ENCODE peak calls at places on chromosomes 5 and 9, in five cellular contexts. One of them, this sample, is unnamed.

GRCh38 chr5:115963566-115963965 is 1.3 kb downstream of the LVRN start:
- ATAC-seq in HepG2: no peak
- ATAC-seq in Panc1: no peak
- ATAC-seq in upper lobe of left lung: no peak
- ATAC-seq in K562: no peak
- ATAC-seq in this sample: no peak

GRCh38 chr5:129906177-129906887 is 2.1 kb downstream of the CHSY3 start:
- ATAC-seq in HepG2: peak; percentile 64
- ATAC-seq in Panc1: no peak
- ATAC-seq in upper lobe of left lung: no peak
- ATAC-seq in K562: no peak
- ATAC-seq in this sample: no peak

GRCh38 chr5:107878676-107879075 is 207.9 kb upstream of the EFNA5 start:
- ATAC-seq in HepG2: no peak
- ATAC-seq in Panc1: no peak
- ATAC-seq in upper lobe of left lung: no peak
- ATAC-seq in K562: no peak
- ATAC-seq in this sample: no peak

GRCh38 chr5:57231607-57232006 is 57.7 kb downstream of the GPBP1 start:
- ATAC-seq in HepG2: no peak
- ATAC-seq in Panc1: no peak
- ATAC-seq in upper lobe of left lung: no peak
- ATAC-seq in K562: no peak
- ATAC-seq in this sample: no peak

GRCh38 chr5:76535577-76535976 is 87.6 kb downstream of the F2RL2 start:
- ATAC-seq in HepG2: no peak
- ATAC-seq in Panc1: no peak
- ATAC-seq in upper lobe of left lung: no peak
- ATAC-seq in K562: no peak
- ATAC-seq in this sample: no peak

GRCh38 chr5:173235499-173236394 is 741 bp upstream of the NKX2-5 start:
- ATAC-seq in HepG2: peak; percentile 5
- ATAC-seq in Panc1: no peak
- ATAC-seq in upper lobe of left lung: no peak
- ATAC-seq in K562: no peak
- ATAC-seq in this sample: no peak

GRCh38 chr5:1844708-1845436 is 37.9 kb downstream of the IRX4 start:
- ATAC-seq in HepG2: no peak
- ATAC-seq in Panc1: no peak
- ATAC-seq in upper lobe of left lung: no peak
- ATAC-seq in K562: no peak
- ATAC-seq in this sample: no peak

GRCh38 chr9:136750526-136750925 is 2.2 kb upstream of the LCN6 start:
- ATAC-seq in HepG2: no peak
- ATAC-seq in Panc1: no peak
- ATAC-seq in upper lobe of left lung: no peak
- ATAC-seq in K562: no peak
- ATAC-seq in this sample: no peak

GRCh38 chr5:167378894-167379723 is 912.3 kb upstream of the WWC1 start:
- ATAC-seq in HepG2: no peak
- ATAC-seq in Panc1: no peak
- ATAC-seq in upper lobe of left lung: no peak
- ATAC-seq in K562: no peak
- ATAC-seq in this sample: no peak

GRCh38 chr5:109403469-109403868 is 6.3 kb downstream of the PJA2 start:
- ATAC-seq in HepG2: no peak
- ATAC-seq in Panc1: no peak
- ATAC-seq in upper lobe of left lung: no peak
- ATAC-seq in K562: no peak
- ATAC-seq in this sample: no peak

GRCh38 chr9:91643474-91644102 is 220.0 kb upstream of the NFIL3 start:
- ATAC-seq in HepG2: no peak
- ATAC-seq in Panc1: no peak
- ATAC-seq in upper lobe of left lung: no peak
- ATAC-seq in K562: no peak
- ATAC-seq in this sample: no peak

GRCh38 chr9:107338911-107339659 is 56.0 kb downstream of the RAD23B start:
- ATAC-seq in HepG2: no peak
- ATAC-seq in Panc1: no peak
- ATAC-seq in upper lobe of left lung: no peak
- ATAC-seq in K562: no peak
- ATAC-seq in this sample: no peak

GRCh38 chr9:123662057-123662776 is 267.7 kb downstream of the DENND1A start:
- ATAC-seq in HepG2: no peak
- ATAC-seq in Panc1: no peak
- ATAC-seq in upper lobe of left lung: no peak
- ATAC-seq in K562: no peak
- ATAC-seq in this sample: no peak

GRCh38 chr9:122848256-122848943 is 20.0 kb upstream of the PDCL start:
- ATAC-seq in HepG2: no peak
- ATAC-seq in Panc1: no peak
- ATAC-seq in upper lobe of left lung: no peak
- ATAC-seq in K562: no peak
- ATAC-seq in this sample: no peak

GRCh38 chr5:151825445-151825844 is 53.7 kb downstream of the G3BP1 start:
- ATAC-seq in HepG2: peak; percentile 61
- ATAC-seq in Panc1: peak; percentile 76
- ATAC-seq in upper lobe of left lung: peak; percentile 76
- ATAC-seq in K562: peak; percentile 93
- ATAC-seq in this sample: peak; percentile 70

GRCh38 chr9:7756088-7756487 is 43.5 kb downstream of the DMAC1 start:
- ATAC-seq in HepG2: no peak
- ATAC-seq in Panc1: no peak
- ATAC-seq in upper lobe of left lung: no peak
- ATAC-seq in K562: no peak
- ATAC-seq in this sample: no peak

GRCh38 chr9:137301086-137301947 is 754 bp downstream of the NRARP start:
- ATAC-seq in HepG2: peak; percentile 14
- ATAC-seq in Panc1: peak; percentile 23
- ATAC-seq in upper lobe of left lung: no peak
- ATAC-seq in K562: peak; percentile 75
- ATAC-seq in this sample: no peak

GRCh38 chr5:2577637-2578036 is 173.8 kb downstream of the IRX2 start:
- ATAC-seq in HepG2: no peak
- ATAC-seq in Panc1: no peak
- ATAC-seq in upper lobe of left lung: peak; percentile 24
- ATAC-seq in K562: no peak
- ATAC-seq in this sample: no peak

GRCh38 chr5:157362502-157362901 is 96.6 kb downstream of the CYFIP2 start:
- ATAC-seq in HepG2: no peak
- ATAC-seq in Panc1: no peak
- ATAC-seq in upper lobe of left lung: no peak
- ATAC-seq in K562: no peak
- ATAC-seq in this sample: no peak

GRCh38 chr5:139667001-139667729 is 19.0 kb downstream of the CXXC5 start:
- ATAC-seq in HepG2: no peak
- ATAC-seq in Panc1: peak; percentile 1
- ATAC-seq in upper lobe of left lung: no peak
- ATAC-seq in K562: no peak
- ATAC-seq in this sample: no peak

GRCh38 chr5:68114641-68115040 is 100.9 kb upstream of the PIK3R1 start:
- ATAC-seq in HepG2: no peak
- ATAC-seq in Panc1: no peak
- ATAC-seq in upper lobe of left lung: peak; percentile 75
- ATAC-seq in K562: no peak
- ATAC-seq in this sample: no peak

GRCh38 chr9:71628247-71628646 is 140.1 kb downstream of the CEMIP2 start:
- ATAC-seq in HepG2: peak; percentile 38
- ATAC-seq in Panc1: no peak
- ATAC-seq in upper lobe of left lung: peak; percentile 48
- ATAC-seq in K562: peak; percentile 84
- ATAC-seq in this sample: no peak

GRCh38 chr5:120703923-120704445 is 239.9 kb downstream of the PRR16 start:
- ATAC-seq in HepG2: no peak
- ATAC-seq in Panc1: no peak
- ATAC-seq in upper lobe of left lung: no peak
- ATAC-seq in K562: no peak
- ATAC-seq in this sample: no peak

GRCh38 chr5:1228121-1228520 is 2.9 kb downstream of the SLC6A18 start:
- ATAC-seq in HepG2: no peak
- ATAC-seq in Panc1: no peak
- ATAC-seq in upper lobe of left lung: no peak
- ATAC-seq in K562: no peak
- ATAC-seq in this sample: no peak

GRCh38 chr5:56037531-56038010 is 42.8 kb upstream of the IL6ST start:
- ATAC-seq in HepG2: peak; percentile 46
- ATAC-seq in Panc1: peak; percentile 51
- ATAC-seq in upper lobe of left lung: peak; percentile 17
- ATAC-seq in K562: peak; percentile 95
- ATAC-seq in this sample: peak; percentile 48

GRCh38 chr9:79233542-79233941 is 338.2 kb upstream of the TLE4 start:
- ATAC-seq in HepG2: peak; percentile 90
- ATAC-seq in Panc1: no peak
- ATAC-seq in upper lobe of left lung: no peak
- ATAC-seq in K562: no peak
- ATAC-seq in this sample: no peak

GRCh38 chr5:130715541-130715940 is 449.5 kb downstream of the HINT1 start:
- ATAC-seq in HepG2: no peak
- ATAC-seq in Panc1: no peak
- ATAC-seq in upper lobe of left lung: no peak
- ATAC-seq in K562: no peak
- ATAC-seq in this sample: no peak

GRCh38 chr5:107821288-107821687 is 150.6 kb upstream of the EFNA5 start:
- ATAC-seq in HepG2: no peak
- ATAC-seq in Panc1: no peak
- ATAC-seq in upper lobe of left lung: no peak
- ATAC-seq in K562: no peak
- ATAC-seq in this sample: no peak

DNA sequence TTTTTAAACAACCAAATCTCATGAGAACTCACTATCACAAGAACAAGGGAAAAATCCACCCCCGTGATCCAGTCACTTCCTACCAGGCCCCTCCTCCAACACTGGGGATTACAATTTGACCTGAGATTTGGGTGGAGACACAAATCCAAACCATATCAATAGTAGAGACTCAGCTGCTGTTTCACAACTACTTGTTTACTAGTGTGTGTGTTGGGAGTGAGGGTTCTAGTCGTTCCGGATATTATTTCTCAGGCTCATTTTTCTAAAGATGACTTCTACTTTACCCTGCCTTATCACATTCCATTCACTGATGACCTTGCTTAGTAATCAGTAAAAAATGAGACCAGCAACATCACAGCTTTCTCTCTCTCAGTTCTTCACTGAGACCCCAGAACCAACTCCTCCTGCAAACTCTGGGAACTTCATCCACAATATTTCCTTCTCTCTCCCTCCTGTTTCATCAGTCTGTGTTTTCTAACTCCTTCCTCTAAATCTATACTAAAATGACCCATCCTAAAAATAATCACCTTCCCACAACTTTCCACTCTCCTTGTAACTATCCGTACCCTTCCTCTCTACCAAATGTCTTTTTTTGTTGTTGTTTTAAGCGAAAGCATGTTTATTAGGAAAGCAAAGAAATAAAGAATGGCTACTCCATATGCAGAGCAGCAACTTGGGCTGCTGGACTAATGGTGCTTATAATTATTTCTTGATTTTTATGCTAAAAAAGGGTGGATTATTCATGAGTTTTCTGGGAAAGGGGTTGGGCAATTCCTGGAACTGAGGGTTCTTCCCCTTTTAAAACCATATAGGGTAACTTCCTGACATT is 121.5 kb upstream of the SPRY4 start:
- ATAC-seq in HepG2: peak; percentile 65
- ATAC-seq in Panc1: no peak
- ATAC-seq in upper lobe of left lung: peak; percentile 46
- ATAC-seq in K562: peak; percentile 63
- ATAC-seq in this sample: no peak
- TF ChIP-seq POLR2AphosphoS5 in HepG2: no peak
- TF ChIP-seq POLR2AphosphoS5 in Panc1: no peak
- TF ChIP-seq POLR2AphosphoS5 in upper lobe of left lung: no peak
- TF ChIP-seq POLR2AphosphoS5 in K562: no peak
- TF ChIP-seq POLR2AphosphoS5 in this sample: no peak

GRCh38 chr9:132079391-132080071 is at the start of gene MED27:
- ATAC-seq in HepG2: peak; percentile 97
- ATAC-seq in Panc1: peak; percentile 97
- ATAC-seq in upper lobe of left lung: peak; percentile 98
- ATAC-seq in K562: peak; percentile 96
- ATAC-seq in this sample: peak; percentile 98
- TF ChIP-seq POLR2AphosphoS5 in HepG2: peak; percentile 49
- TF ChIP-seq POLR2AphosphoS5 in Panc1: peak; percentile 36
- TF ChIP-seq POLR2AphosphoS5 in upper lobe of left lung: peak; percentile 73
- TF ChIP-seq POLR2AphosphoS5 in K562: peak; percentile 43
- TF ChIP-seq POLR2AphosphoS5 in this sample: peak; percentile 58

GRCh38 chr9:69671904-69672827 is at the start of gene APBA1:
- ATAC-seq in HepG2: peak; percentile 67
- ATAC-seq in Panc1: peak; percentile 69
- ATAC-seq in upper lobe of left lung: peak; percentile 92
- ATAC-seq in K562: peak; percentile 22
- ATAC-seq in this sample: peak; percentile 86

GRCh38 chr9:69674112-69674511 is 1.9 kb upstream of the APBA1 start:
- ATAC-seq in HepG2: no peak
- ATAC-seq in Panc1: no peak
- ATAC-seq in upper lobe of left lung: no peak
- ATAC-seq in K562: no peak
- ATAC-seq in this sample: no peak

GRCh38 chr9:69674741-69675438 is 2.7 kb upstream of the APBA1 start:
- ATAC-seq in HepG2: no peak
- ATAC-seq in Panc1: no peak
- ATAC-seq in upper lobe of left lung: no peak
- ATAC-seq in K562: no peak
- ATAC-seq in this sample: no peak

GRCh38 chr9:69671291-69671903 is 774 bp downstream of the APBA1 start:
- ATAC-seq in HepG2: no peak
- ATAC-seq in Panc1: no peak
- ATAC-seq in upper lobe of left lung: peak; percentile 50
- ATAC-seq in K562: no peak
- ATAC-seq in this sample: no peak

DNA sequence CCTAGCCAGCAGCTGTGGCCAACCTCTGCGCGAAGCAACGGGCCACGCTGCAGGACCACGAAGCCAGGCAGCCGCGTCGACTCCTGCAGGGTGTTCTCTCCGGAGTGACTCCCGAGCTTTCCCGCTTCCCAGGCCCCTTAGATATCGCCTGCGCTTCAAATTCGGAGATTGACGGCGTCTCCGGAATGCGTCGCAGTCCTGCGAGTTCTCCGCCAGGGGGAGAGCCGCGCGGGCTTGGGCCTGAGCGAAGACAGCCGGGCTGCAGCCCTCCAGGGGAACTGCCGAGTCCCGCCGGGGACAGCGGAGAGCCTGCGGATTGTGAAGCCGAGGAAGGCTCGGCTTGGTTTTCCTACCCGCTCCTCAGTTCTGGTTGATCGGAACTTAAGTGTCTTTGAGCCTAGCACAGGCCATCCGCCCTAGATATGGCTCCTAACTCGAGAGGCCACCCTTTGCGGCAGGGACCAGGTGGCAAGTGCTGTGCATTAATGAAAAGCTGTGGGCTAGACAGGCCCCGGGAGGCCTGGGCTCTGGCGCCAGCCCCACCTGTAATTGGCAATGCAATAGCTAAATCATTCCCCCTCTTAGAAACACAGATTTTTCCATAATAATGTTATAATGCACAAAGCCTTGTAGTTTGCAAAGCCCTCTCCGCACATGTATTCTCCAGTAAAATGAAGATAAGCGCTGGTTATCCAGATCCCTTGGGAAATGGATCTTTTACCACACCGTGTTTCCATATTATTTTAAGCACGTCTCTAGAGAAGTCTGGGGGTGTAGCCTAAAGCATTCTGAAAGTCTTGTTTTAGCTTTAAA is 863 bp upstream of the APBA1 start:
- ATAC-seq in HepG2: peak; percentile 98
- ATAC-seq in Panc1: peak; percentile 96
- ATAC-seq in upper lobe of left lung: peak; percentile 91
- ATAC-seq in K562: peak; percentile 99
- ATAC-seq in this sample: peak; percentile 90
- TF ChIP-seq POLR2AphosphoS5 in HepG2: no peak
- TF ChIP-seq POLR2AphosphoS5 in Panc1: no peak
- TF ChIP-seq POLR2AphosphoS5 in upper lobe of left lung: peak; percentile 7
- TF ChIP-seq POLR2AphosphoS5 in K562: no peak
- TF ChIP-seq POLR2AphosphoS5 in this sample: peak; percentile 36

GRCh38 chr5:22057012-22057411 is 796.1 kb downstream of the CDH12 start:
- ATAC-seq in HepG2: no peak
- ATAC-seq in Panc1: no peak
- ATAC-seq in upper lobe of left lung: no peak
- ATAC-seq in K562: no peak
- ATAC-seq in this sample: no peak
- TF ChIP-seq POLR2AphosphoS5 in HepG2: no peak
- TF ChIP-seq POLR2AphosphoS5 in Panc1: no peak
- TF ChIP-seq POLR2AphosphoS5 in upper lobe of left lung: no peak
- TF ChIP-seq POLR2AphosphoS5 in K562: no peak
- TF ChIP-seq POLR2AphosphoS5 in this sample: no peak